ENCODE peak calls at places on chromosome 2, in nine cellular contexts. One of them, this sample, is unnamed.
A peak's percentile ranks its signal among the peaks of the same experiment; 100 is the strongest.

GRCh38 chr2:216601632-216602409 is 31.4 kb upstream of the IGFBP2 start:
- DNase-seq in SK-N-SH: no peak
- DNase-seq in H1: no peak
- DNase-seq in transverse colon: no peak
- DNase-seq in K562: no peak
- DNase-seq in A549: no peak
- DNase-seq in sigmoid colon: no peak
- DNase-seq in ovary: no peak
- DNase-seq in stomach: no peak
- DNase-seq in this sample: no peak

GRCh38 chr2:237262838-237263771 is 150.9 kb downstream of the COL6A3 start:
- DNase-seq in SK-N-SH: no peak
- DNase-seq in H1: no peak
- DNase-seq in transverse colon: no peak
- DNase-seq in K562: no peak
- DNase-seq in A549: no peak
- DNase-seq in sigmoid colon: no peak
- DNase-seq in ovary: no peak
- DNase-seq in stomach: no peak
- DNase-seq in this sample: no peak

GRCh38 chr2:132416996-132417395 is 391 bp downstream of the GPR39 start:
- DNase-seq in SK-N-SH: peak; percentile 23
- DNase-seq in H1: no peak
- DNase-seq in transverse colon: peak; percentile 52
- DNase-seq in K562: no peak
- DNase-seq in A549: peak; percentile 27
- DNase-seq in sigmoid colon: no peak
- DNase-seq in ovary: no peak
- DNase-seq in stomach: no peak
- DNase-seq in this sample: no peak

GRCh38 chr2:133416756-133417155 is 151.5 kb downstream of the NCKAP5 start:
- DNase-seq in SK-N-SH: no peak
- DNase-seq in H1: no peak
- DNase-seq in transverse colon: no peak
- DNase-seq in K562: no peak
- DNase-seq in A549: no peak
- DNase-seq in sigmoid colon: no peak
- DNase-seq in ovary: no peak
- DNase-seq in stomach: no peak
- DNase-seq in this sample: no peak

GRCh38 chr2:74004212-74005182 is 19.8 kb downstream of the TET3 start:
- DNase-seq in SK-N-SH: no peak
- DNase-seq in H1: no peak
- DNase-seq in transverse colon: no peak
- DNase-seq in K562: no peak
- DNase-seq in A549: no peak
- DNase-seq in sigmoid colon: no peak
- DNase-seq in ovary: no peak
- DNase-seq in stomach: no peak
- DNase-seq in this sample: no peak

GRCh38 chr2:70070557-70071268 is 16.6 kb upstream of the PCBP1 start:
- DNase-seq in SK-N-SH: peak; percentile 85
- DNase-seq in H1: no peak
- DNase-seq in transverse colon: peak; percentile 71
- DNase-seq in K562: peak; percentile 84
- DNase-seq in A549: peak; percentile 97
- DNase-seq in sigmoid colon: peak; percentile 89
- DNase-seq in ovary: peak; percentile 55
- DNase-seq in stomach: peak; percentile 68
- DNase-seq in this sample: peak; percentile 86

GRCh38 chr2:45458909-45459563 is 152.0 kb downstream of the SRBD1 start:
- DNase-seq in SK-N-SH: no peak
- DNase-seq in H1: no peak
- DNase-seq in transverse colon: peak; percentile 26
- DNase-seq in K562: peak; percentile 27
- DNase-seq in A549: peak; percentile 33
- DNase-seq in sigmoid colon: no peak
- DNase-seq in ovary: no peak
- DNase-seq in stomach: peak; percentile 52
- DNase-seq in this sample: peak; percentile 56

GRCh38 chr2:238231251-238231793 is 8.5 kb downstream of the HES6 start:
- DNase-seq in SK-N-SH: no peak
- DNase-seq in H1: peak; percentile 91
- DNase-seq in transverse colon: peak; percentile 75
- DNase-seq in K562: peak; percentile 76
- DNase-seq in A549: no peak
- DNase-seq in sigmoid colon: peak; percentile 91
- DNase-seq in ovary: peak; percentile 85
- DNase-seq in stomach: peak; percentile 75
- DNase-seq in this sample: peak; percentile 97

GRCh38 chr2:37648316-37649011 is 23.0 kb downstream of the CDC42EP3 start:
- DNase-seq in SK-N-SH: no peak
- DNase-seq in H1: no peak
- DNase-seq in transverse colon: peak; percentile 62
- DNase-seq in K562: no peak
- DNase-seq in A549: no peak
- DNase-seq in sigmoid colon: peak; percentile 82
- DNase-seq in ovary: no peak
- DNase-seq in stomach: peak; percentile 43
- DNase-seq in this sample: peak; percentile 86

DNA sequence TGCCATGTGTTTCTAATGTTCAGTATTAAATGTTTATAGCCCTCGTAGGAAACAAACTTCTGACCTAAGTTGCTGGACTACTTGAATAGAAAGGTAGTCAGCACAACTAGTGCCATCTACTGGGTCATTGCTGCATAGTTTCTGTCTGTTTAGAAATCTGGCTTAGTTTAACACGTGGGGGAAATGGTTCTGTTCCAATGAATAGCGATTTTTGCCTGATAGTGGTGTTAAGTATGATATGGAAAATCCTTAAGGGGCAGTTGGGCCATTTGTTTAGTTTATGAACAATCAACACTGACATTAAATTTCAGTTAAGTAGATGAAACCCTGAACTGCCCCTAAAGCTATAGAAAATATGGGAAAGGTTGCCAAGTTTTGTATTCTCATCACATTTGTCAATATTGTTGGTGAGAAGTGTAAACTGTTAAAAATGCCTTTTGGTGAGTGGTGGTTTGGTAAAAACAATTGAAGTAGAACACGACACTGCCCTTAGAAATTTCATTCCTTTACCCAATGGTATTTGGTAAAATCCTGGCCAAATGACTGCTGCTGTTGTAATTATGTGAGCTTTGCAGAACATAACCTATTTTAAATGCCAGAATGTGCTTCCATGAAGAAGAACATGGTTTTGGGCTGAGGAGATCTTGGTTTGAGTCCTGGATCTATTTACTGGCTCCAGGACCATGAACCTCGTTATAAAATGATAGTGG is 13.2 kb downstream of the NABP1 start:
- DNase-seq in SK-N-SH: peak; percentile 62
- DNase-seq in H1: no peak
- DNase-seq in transverse colon: peak; percentile 59
- DNase-seq in K562: peak; percentile 57
- DNase-seq in A549: peak; percentile 68
- DNase-seq in sigmoid colon: no peak
- DNase-seq in ovary: no peak
- DNase-seq in stomach: peak; percentile 32
- DNase-seq in this sample: no peak
- TF ChIP-seq EP300 in SK-N-SH: no peak
- TF ChIP-seq EP300 in H1: no peak
- TF ChIP-seq EP300 in transverse colon: no peak
- TF ChIP-seq EP300 in K562: peak; percentile 17
- TF ChIP-seq EP300 in A549: no peak
- TF ChIP-seq EP300 in sigmoid colon: no peak
- TF ChIP-seq EP300 in ovary: no peak
- TF ChIP-seq EP300 in stomach: no peak
- TF ChIP-seq EP300 in this sample: no peak

DNA sequence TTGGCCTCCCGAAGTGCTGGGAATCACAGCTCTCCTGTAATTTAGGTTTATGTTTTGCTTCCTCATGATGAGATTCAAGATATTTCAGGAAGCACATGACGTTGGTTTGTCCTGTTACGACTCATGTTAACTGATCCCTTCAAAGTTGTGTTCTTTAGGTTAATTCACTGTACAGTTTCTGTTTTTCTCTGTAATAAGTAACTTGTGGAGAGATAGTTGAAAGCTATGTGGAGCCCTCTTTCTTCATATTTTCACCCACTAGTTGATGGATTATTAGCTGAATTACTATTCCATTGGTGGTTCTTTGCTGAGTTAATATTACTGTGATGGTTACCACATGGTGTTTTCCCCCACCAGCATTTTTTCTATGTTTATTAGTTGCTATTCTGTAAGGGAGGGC is 18.3 kb upstream of the CHCHD5 start:
- DNase-seq in SK-N-SH: no peak
- DNase-seq in H1: no peak
- DNase-seq in transverse colon: no peak
- DNase-seq in K562: no peak
- DNase-seq in A549: no peak
- DNase-seq in sigmoid colon: no peak
- DNase-seq in ovary: no peak
- DNase-seq in stomach: no peak
- DNase-seq in this sample: no peak
- TF ChIP-seq EP300 in SK-N-SH: no peak
- TF ChIP-seq EP300 in H1: no peak
- TF ChIP-seq EP300 in transverse colon: no peak
- TF ChIP-seq EP300 in K562: no peak
- TF ChIP-seq EP300 in A549: no peak
- TF ChIP-seq EP300 in sigmoid colon: no peak
- TF ChIP-seq EP300 in ovary: no peak
- TF ChIP-seq EP300 in stomach: no peak
- TF ChIP-seq EP300 in this sample: no peak

GRCh38 chr2:137255345-137255744 is 490.0 kb downstream of the THSD7B start:
- DNase-seq in SK-N-SH: no peak
- DNase-seq in H1: no peak
- DNase-seq in transverse colon: no peak
- DNase-seq in K562: no peak
- DNase-seq in A549: no peak
- DNase-seq in sigmoid colon: no peak
- DNase-seq in ovary: no peak
- DNase-seq in stomach: no peak
- DNase-seq in this sample: no peak

GRCh38 chr2:137252934-137253333 is 487.6 kb downstream of the THSD7B start:
- DNase-seq in SK-N-SH: no peak
- DNase-seq in H1: no peak
- DNase-seq in transverse colon: no peak
- DNase-seq in K562: no peak
- DNase-seq in A549: no peak
- DNase-seq in sigmoid colon: no peak
- DNase-seq in ovary: no peak
- DNase-seq in stomach: no peak
- DNase-seq in this sample: no peak

GRCh38 chr2:137255990-137256389 is 490.6 kb downstream of the THSD7B start:
- DNase-seq in SK-N-SH: no peak
- DNase-seq in H1: no peak
- DNase-seq in transverse colon: no peak
- DNase-seq in K562: no peak
- DNase-seq in A549: no peak
- DNase-seq in sigmoid colon: no peak
- DNase-seq in ovary: no peak
- DNase-seq in stomach: no peak
- DNase-seq in this sample: no peak

GRCh38 chr2:137249463-137249862 is 484.1 kb downstream of the THSD7B start:
- DNase-seq in SK-N-SH: peak; percentile 12
- DNase-seq in H1: no peak
- DNase-seq in transverse colon: no peak
- DNase-seq in K562: no peak
- DNase-seq in A549: no peak
- DNase-seq in sigmoid colon: no peak
- DNase-seq in ovary: no peak
- DNase-seq in stomach: no peak
- DNase-seq in this sample: no peak

DNA sequence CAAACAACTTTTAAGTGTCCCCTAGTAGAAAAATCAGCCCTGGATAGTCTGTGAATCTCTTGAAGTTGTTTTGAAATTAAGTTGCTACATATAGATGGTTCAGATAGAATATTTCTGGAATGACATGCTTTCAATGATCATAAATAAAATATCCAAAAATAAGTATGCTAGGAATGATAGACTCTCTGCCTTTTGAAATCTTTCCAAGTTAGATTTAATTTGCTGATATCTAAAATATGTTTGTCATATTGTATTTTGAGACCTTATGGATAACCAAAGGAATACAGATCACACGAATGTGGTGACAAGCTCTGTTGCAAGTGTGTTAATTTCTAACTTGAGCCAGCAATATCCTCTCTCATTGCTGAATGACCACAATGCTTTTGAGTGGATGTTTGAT is 488.7 kb downstream of the THSD7B start:
- DNase-seq in SK-N-SH: no peak
- DNase-seq in H1: no peak
- DNase-seq in transverse colon: no peak
- DNase-seq in K562: no peak
- DNase-seq in A549: no peak
- DNase-seq in sigmoid colon: no peak
- DNase-seq in ovary: no peak
- DNase-seq in stomach: no peak
- DNase-seq in this sample: no peak
- TF ChIP-seq EP300 in SK-N-SH: peak; percentile 21
- TF ChIP-seq EP300 in H1: no peak
- TF ChIP-seq EP300 in transverse colon: no peak
- TF ChIP-seq EP300 in K562: no peak
- TF ChIP-seq EP300 in A549: no peak
- TF ChIP-seq EP300 in sigmoid colon: no peak
- TF ChIP-seq EP300 in ovary: no peak
- TF ChIP-seq EP300 in stomach: no peak
- TF ChIP-seq EP300 in this sample: no peak

GRCh38 chr2:233416199-233416598 is 61.9 kb downstream of the DGKD start:
- DNase-seq in SK-N-SH: no peak
- DNase-seq in H1: peak; percentile 20
- DNase-seq in transverse colon: no peak
- DNase-seq in K562: no peak
- DNase-seq in A549: no peak
- DNase-seq in sigmoid colon: no peak
- DNase-seq in ovary: no peak
- DNase-seq in stomach: peak; percentile 29
- DNase-seq in this sample: no peak

GRCh38 chr2:233416706-233417105 is 62.4 kb downstream of the DGKD start:
- DNase-seq in SK-N-SH: no peak
- DNase-seq in H1: peak; percentile 35
- DNase-seq in transverse colon: no peak
- DNase-seq in K562: no peak
- DNase-seq in A549: no peak
- DNase-seq in sigmoid colon: no peak
- DNase-seq in ovary: no peak
- DNase-seq in stomach: peak; percentile 45
- DNase-seq in this sample: no peak

GRCh38 chr2:233413529-233414272 is 59.4 kb downstream of the DGKD start:
- DNase-seq in SK-N-SH: peak; percentile 76
- DNase-seq in H1: peak; percentile 22
- DNase-seq in transverse colon: no peak
- DNase-seq in K562: no peak
- DNase-seq in A549: peak; percentile 87
- DNase-seq in sigmoid colon: no peak
- DNase-seq in ovary: no peak
- DNase-seq in stomach: peak; percentile 23
- DNase-seq in this sample: peak; percentile 53

GRCh38 chr2:233414273-233414654 is 60.0 kb downstream of the DGKD start:
- DNase-seq in SK-N-SH: no peak
- DNase-seq in H1: peak; percentile 34
- DNase-seq in transverse colon: no peak
- DNase-seq in K562: no peak
- DNase-seq in A549: no peak
- DNase-seq in sigmoid colon: no peak
- DNase-seq in ovary: no peak
- DNase-seq in stomach: peak; percentile 28
- DNase-seq in this sample: no peak

GRCh38 chr2:233414777-233415570 is 60.7 kb downstream of the DGKD start:
- DNase-seq in SK-N-SH: no peak
- DNase-seq in H1: peak; percentile 20
- DNase-seq in transverse colon: no peak
- DNase-seq in K562: no peak
- DNase-seq in A549: no peak
- DNase-seq in sigmoid colon: no peak
- DNase-seq in ovary: no peak
- DNase-seq in stomach: peak; percentile 65
- DNase-seq in this sample: peak; percentile 75
- TF ChIP-seq EP300 in SK-N-SH: peak; percentile 78
- TF ChIP-seq EP300 in H1: no peak
- TF ChIP-seq EP300 in transverse colon: no peak
- TF ChIP-seq EP300 in K562: no peak
- TF ChIP-seq EP300 in A549: no peak
- TF ChIP-seq EP300 in sigmoid colon: no peak
- TF ChIP-seq EP300 in ovary: no peak
- TF ChIP-seq EP300 in stomach: no peak
- TF ChIP-seq EP300 in this sample: peak; percentile 90

This sample was measured in upper lobe of left lung.